ENCODE peak calls at places on chromosomes 6 and 20, in nine cellular contexts. G is astrocyte of the spinal cord; T is psoas muscle; J is activated CD4-positive, alpha-beta T cell treated with anti-CD3 and anti-CD28 coated beads for 4 hours; F is bronchial epithelial cell; W is dorsolateral prefrontal cortex; H is caudate nucleus; P is activated naive CD4-positive, alpha-beta T cell treated with anti-CD3 and anti-CD28 coated beads for 36 hours; Z is lung microvascular endothelial cell. D is an unnamed sample.

GRCh38 chr20:3406481-3407425 is 716 bp downstream of the DNAAF9 start:
- DNase-seq in G (no peak), T (peak; percentile 75), J (peak; percentile 5), F (peak; percentile 30), W (peak; percentile 66), H (peak; percentile 27), P (peak; percentile 8), Z (peak; percentile 39), D (peak; percentile 55)

GRCh38 chr20:5843054-5843731 is 93.0 kb downstream of the SHLD1 start:
- DNase-seq in G (peak; percentile 25), T (no peak), J (no peak), F (no peak), W (no peak), H (no peak), P (no peak), Z (no peak), D (no peak)

GRCh38 chr6:93008385-93008784 is 411.0 kb downstream of the EPHA7 start:
- DNase-seq in G (peak; percentile 38), T (no peak), J (no peak), F (no peak), W (no peak), H (no peak), P (no peak), Z (no peak), D (no peak)

GRCh38 chr20:50737352-50737751 is 6.0 kb downstream of the PARD6B start:
- DNase-seq in G (no peak), T (no peak), J (no peak), F (no peak), W (no peak), H (no peak), P (no peak), Z (no peak), D (no peak)

GRCh38 chr20:46970937-46971630 is 76.4 kb downstream of the EYA2 start:
- DNase-seq in G (peak; percentile 81), T (no peak), J (no peak), F (peak; percentile 95), W (no peak), H (no peak), P (no peak), Z (peak; percentile 57), D (peak; percentile 24)

GRCh38 chr6:38310061-38310460 is 329.7 kb downstream of the BTBD9 start:
- DNase-seq in G (no peak), T (no peak), J (no peak), F (no peak), W (no peak), H (no peak), P (no peak), Z (no peak), D (no peak)

GRCh38 chr6:133623621-133624020 is 265.3 kb upstream of the TCF21 start:
- DNase-seq in G (peak; percentile 23), T (no peak), J (no peak), F (peak; percentile 45), W (no peak), H (no peak), P (no peak), Z (no peak), D (no peak)

GRCh38 chr20:62595491-62595890 is 46.8 kb upstream of the SLCO4A1 start:
- DNase-seq in G (peak; percentile 18), T (no peak), J (peak; percentile 41), F (peak; percentile 23), W (no peak), H (no peak), P (no peak), Z (peak; percentile 86), D (peak; percentile 69)

GRCh38 chr20:46799781-46800180 is 90.3 kb downstream of the SLC2A10 start:
- DNase-seq in G (no peak), T (no peak), J (no peak), F (no peak), W (no peak), H (no peak), P (no peak), Z (no peak), D (no peak)

GRCh38 chr20:53152228-53152627 is 180.1 kb downstream of the TSHZ2 start:
- DNase-seq in G (no peak), T (no peak), J (no peak), F (no peak), W (no peak), H (no peak), P (no peak), Z (no peak), D (no peak)

GRCh38 chr20:25120462-25120861 is 38.5 kb upstream of the VSX1 start:
- DNase-seq in G (no peak), T (no peak), J (no peak), F (peak; percentile 8), W (no peak), H (no peak), P (no peak), Z (no peak), D (no peak)

GRCh38 chr6:48883116-48883515 is 579.9 kb downstream of the MMUT start:
- DNase-seq in G (no peak), T (no peak), J (no peak), F (no peak), W (no peak), H (no peak), P (no peak), Z (peak; percentile 23), D (peak; percentile 10)

GRCh38 chr6:129793447-129793846 is 67.7 kb downstream of the TMEM244 start:
- DNase-seq in G (no peak), T (no peak), J (no peak), F (no peak), W (no peak), H (no peak), P (no peak), Z (no peak), D (no peak)

GRCh38 chr20:64055893-64056638 is 6.6 kb upstream of the SOX18 start:
- DNase-seq in G (no peak), T (peak; percentile 75), J (no peak), F (no peak), W (no peak), H (no peak), P (no peak), Z (peak; percentile 64), D (peak; percentile 84)

GRCh38 chr20:8722277-8722928 is 346.5 kb upstream of the PLCB4 start:
- DNase-seq in G (peak; percentile 72), T (no peak), J (no peak), F (peak; percentile 62), W (no peak), H (no peak), P (peak; percentile 46), Z (peak; percentile 79), D (peak; percentile 83)

D was measured in endothelial cell of umbilical vein.